ENCODE peak calls at places on chromosomes 3 and 15, in five cellular contexts. V is HCT116; K is CD8-positive, alpha-beta T cell; H is PC-9; B is GM23338. G is an unnamed sample.

GRCh38 chr15:41276821-41277220 is 45.8 kb downstream of the CHP1 start:
- DNase-seq in K (no peak), B (no peak), H (peak; percentile 86), V (no peak), G (no peak)

GRCh38 chr3:108159865-108160264 is 62.4 kb downstream of the IFT57 start:
- DNase-seq in H (peak; percentile 97), K (no peak), B (no peak), V (no peak), G (no peak)

GRCh38 chr3:125585595-125586223 is 9.6 kb downstream of the OSBPL11 start:
- DNase-seq in K (no peak), H (peak; percentile 56), V (peak; percentile 45), B (peak; percentile 86), G (no peak)

GRCh38 chr3:23459915-23460546 is 256.9 kb downstream of the UBE2E2 start:
- DNase-seq in B (no peak), H (no peak), K (no peak), V (no peak), G (no peak)

GRCh38 chr15:75043509-75044257 is 20.3 kb downstream of the PPCDC start:
- DNase-seq in B (no peak), H (peak; percentile 84), K (no peak), V (no peak), G (no peak)

GRCh38 chr15:80609512-80609946 is 85.6 kb upstream of the ABHD17C start:
- DNase-seq in V (no peak), K (no peak), H (peak; percentile 60), B (no peak), G (no peak)

GRCh38 chr15:69610858-69611257 is 158.2 kb downstream of the RPLP1 start:
- DNase-seq in B (no peak), H (no peak), K (no peak), V (no peak), G (no peak)

GRCh38 chr3:33821989-33822388 is 23.6 kb downstream of the PDCD6IP start:
- DNase-seq in V (no peak), K (no peak), H (no peak), B (no peak), G (no peak)

GRCh38 chr3:135374571-135374970 is 579.5 kb downstream of the EPHB1 start:
- DNase-seq in V (no peak), K (no peak), B (no peak), H (no peak), G (no peak)

GRCh38 chr15:48565560-48566482 is 79.7 kb downstream of the FBN1 start:
- DNase-seq in K (no peak), V (no peak), H (peak; percentile 67), B (no peak), G (peak; percentile 26)

GRCh38 chr15:95932676-95933075 is 397.8 kb upstream of the NR2F2 start:
- DNase-seq in K (no peak), V (peak; percentile 19), B (no peak), H (peak; percentile 67), G (no peak)

GRCh38 chr3:128263946-128264345 is 110.7 kb downstream of the EEFSEC start:
- DNase-seq in V (no peak), K (no peak), H (no peak), B (no peak), G (no peak)

GRCh38 chr3:140636452-140637138 is 41.3 kb upstream of the TRIM42 start:
- DNase-seq in K (no peak), H (peak; percentile 71), B (no peak), V (no peak), G (peak; percentile 43)

GRCh38 chr3:63343674-63344073 is 65.6 kb downstream of the SYNPR start:
- DNase-seq in H (no peak), V (peak; percentile 18), B (peak; percentile 82), K (no peak), G (peak; percentile 57)

GRCh38 chr3:172836390-172836997 is 86.0 kb downstream of the ECT2 start:
- DNase-seq in K (no peak), B (peak; percentile 84), H (no peak), V (peak; percentile 32), G (no peak)

GRCh38 chr3:13140596-13140995 is 67.4 kb upstream of the IQSEC1 start:
- DNase-seq in V (no peak), B (no peak), K (no peak), H (no peak), G (no peak)

GRCh38 chr3:126671521-126671920 is 16.6 kb upstream of the TXNRD3 start:
- DNase-seq in V (no peak), B (no peak), H (no peak), K (no peak), G (no peak)

GRCh38 chr3:150589759-150590158 is 13.4 kb upstream of the SELENOT start:
- DNase-seq in V (no peak), H (no peak), B (no peak), K (no peak), G (no peak)

GRCh38 chr15:29724026-29724425 is 98.2 kb downstream of the TJP1 start:
- DNase-seq in B (no peak), V (no peak), H (no peak), K (no peak), G (no peak)

GRCh38 chr15:49227602-49228001 is 57.6 kb downstream of the GALK2 start:
- DNase-seq in K (no peak), V (no peak), B (no peak), H (no peak), G (no peak)

GRCh38 chr3:123148772-123149171 is 53.0 kb upstream of the SEC22A start:
- DNase-seq in H (no peak), B (no peak), K (no peak), V (no peak), G (no peak)

GRCh38 chr3:71395927-71396695 is 187.4 kb downstream of the FOXP1 start:
- DNase-seq in H (no peak), B (no peak), K (no peak), V (no peak), G (no peak)

GRCh38 chr15:40828447-40829036 is at the start of gene PPP1R14D:
- DNase-seq in H (no peak), V (no peak), B (no peak), K (no peak), G (no peak)

GRCh38 chr15:76196286-76196948 is 114.9 kb downstream of the ETFA start:
- DNase-seq in K (no peak), B (no peak), H (peak; percentile 77), V (peak; percentile 36), G (peak; percentile 69)

GRCh38 chr15:76198456-76199105 is 112.7 kb downstream of the ETFA start:
- DNase-seq in K (no peak), H (no peak), V (no peak), B (no peak), G (no peak)

GRCh38 chr15:76196949-76197315 is 114.3 kb downstream of the ETFA start:
- DNase-seq in K (no peak), V (no peak), B (no peak), H (no peak), G (no peak)

GRCh38 chr15:76199106-76200082 is 111.9 kb downstream of the ETFA start:
- DNase-seq in H (no peak), V (peak; percentile 39), B (no peak), K (no peak), G (no peak)

GRCh38 chr15:76197703-76198455 is 113.4 kb downstream of the ETFA start:
- DNase-seq in K (no peak), B (no peak), V (peak; percentile 51), H (peak; percentile 81), G (no peak)
- H3K27ac ChIP-seq in K (no peak overlapping the region), B (no peak overlapping the region), V (peak overlapping the region; percentile 62), H (peak overlapping the region; percentile 58), G (peak overlapping the region; percentile 80)

DNA sequence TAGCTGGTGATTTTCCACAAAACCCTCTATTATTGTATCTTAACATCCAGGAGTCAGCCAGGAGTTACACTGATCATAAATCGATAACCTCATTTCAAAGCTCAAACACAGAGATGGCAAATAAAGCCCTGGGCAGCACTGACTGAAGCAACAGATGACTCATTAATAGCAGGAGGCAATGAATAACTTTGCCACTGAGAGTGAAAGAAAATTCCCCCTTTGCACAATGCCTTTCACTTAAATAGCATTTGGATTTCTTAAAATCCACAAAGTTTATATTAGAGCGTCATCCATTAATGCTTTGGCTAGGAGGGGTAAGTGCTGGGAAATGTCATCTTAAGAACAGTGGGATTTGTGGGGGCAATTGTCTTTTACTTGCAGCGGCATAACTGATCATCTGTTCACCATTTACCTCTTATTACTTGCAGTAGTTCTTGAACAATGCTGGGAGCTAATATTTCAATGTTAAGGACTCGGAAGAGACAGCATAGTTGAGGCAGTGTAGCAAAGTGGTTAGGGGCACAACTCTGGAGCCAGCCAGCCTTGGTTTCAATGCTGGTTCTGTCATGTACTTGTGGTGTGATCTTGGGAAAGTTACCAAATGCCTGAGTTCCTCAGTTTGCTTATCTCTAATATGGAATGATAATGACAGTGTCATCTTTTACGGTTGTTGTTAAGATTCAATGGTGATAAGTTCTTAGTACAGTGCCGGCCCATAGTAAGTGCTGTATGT is 630.4 kb upstream of the TBL1XR1 start:
- DNase-seq in H (peak; percentile 93), V (no peak), B (no peak), K (no peak), G (peak; percentile 69)
- H3K27ac ChIP-seq in H (peak overlapping the region; percentile 70), V (no peak overlapping the region), B (no peak overlapping the region), K (no peak overlapping the region), G (peak overlapping the region; percentile 17)

DNA sequence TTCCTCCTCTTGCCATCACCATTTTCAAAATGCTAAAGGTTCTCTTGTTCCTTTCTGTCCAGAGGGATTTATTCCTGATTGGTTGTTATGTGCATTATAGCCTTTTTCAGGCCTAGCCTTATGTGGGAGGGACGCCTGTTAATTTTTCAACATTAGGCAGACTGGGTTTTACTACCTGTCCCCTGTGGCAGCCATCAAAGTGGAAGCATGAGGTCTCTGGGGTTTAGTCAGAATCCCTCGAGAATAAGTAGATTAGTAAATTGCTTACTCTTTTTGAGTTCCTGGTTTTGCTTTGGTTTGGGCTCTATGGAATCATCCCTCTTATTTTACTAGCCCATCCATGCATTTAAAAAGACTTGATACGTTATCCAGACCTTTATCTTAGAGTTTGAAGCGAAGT is 32.4 kb downstream of the PAK2 start:
- DNase-seq in V (no peak), B (no peak), K (no peak), H (no peak), G (no peak)
- H3K27ac ChIP-seq in V (no peak overlapping the region), B (peak overlapping the region; percentile 28), K (no peak overlapping the region), H (no peak overlapping the region), G (no peak overlapping the region)

GRCh38 chr15:85329561-85330421 is 50.6 kb upstream of the AKAP13 start:
- DNase-seq in K (no peak), B (no peak), V (no peak), H (no peak), G (no peak)

GRCh38 chr15:85333132-85333831 is 47.1 kb upstream of the AKAP13 start:
- DNase-seq in K (no peak), B (no peak), V (no peak), H (no peak), G (no peak)

GRCh38 chr15:85334241-85334640 is 46.2 kb upstream of the AKAP13 start:
- DNase-seq in H (no peak), B (no peak), V (no peak), K (no peak), G (no peak)

GRCh38 chr15:85330941-85331588 is 49.3 kb upstream of the AKAP13 start:
- DNase-seq in V (peak; percentile 82), H (peak; percentile 78), B (peak; percentile 93), K (peak; percentile 37), G (peak; percentile 75)

DNA sequence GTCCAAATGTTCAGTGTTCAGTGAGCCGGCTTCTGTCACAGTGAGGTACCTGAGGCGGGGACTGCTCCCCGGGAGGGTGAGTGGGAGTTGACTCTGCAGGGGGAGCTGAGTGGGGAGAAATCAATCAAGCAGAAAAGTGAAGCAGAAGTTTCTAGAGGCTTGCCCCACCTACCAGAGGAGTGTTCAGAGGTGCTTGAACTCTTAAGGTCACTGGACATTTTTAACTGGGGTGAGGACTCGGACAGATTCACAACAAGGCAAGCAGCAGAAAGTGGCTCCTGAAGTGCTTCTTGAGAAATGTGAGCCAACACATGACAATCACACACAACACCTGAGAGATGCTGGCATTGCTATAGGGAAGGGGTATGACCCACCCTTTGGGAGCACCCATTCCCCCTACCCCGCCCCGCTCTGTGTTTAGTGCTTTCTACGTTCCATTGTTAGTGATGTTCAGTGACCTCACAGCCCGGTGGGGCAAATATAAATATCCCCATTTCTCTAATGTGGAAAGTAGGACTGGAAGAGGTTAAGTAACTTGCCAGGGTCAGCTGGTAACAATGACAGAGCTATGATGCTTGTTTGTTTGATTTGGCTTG is 48.6 kb upstream of the AKAP13 start:
- DNase-seq in B (no peak), H (no peak), V (no peak), K (no peak), G (no peak)
- H3K27ac ChIP-seq in B (no peak overlapping the region), H (no peak overlapping the region), V (no peak overlapping the region), K (peak overlapping the region; percentile 9), G (peak overlapping the region; percentile 32)